ENCODE peak calls at places on chromosomes 2 and 18, in five cellular contexts. F is CD8-positive, alpha-beta memory T cell; A is CD8-positive, alpha-beta T cell; T is mesendoderm; Z is CD4-positive, CD25-positive, alpha-beta regulatory T cell. B is an unnamed sample.

GRCh38 chr2:136008205-136008865 is 22.9 kb upstream of the DARS1 start:
- DNase-seq in T (no peak), F (peak; percentile 81), Z (peak; percentile 94), A (peak; percentile 61), B (peak; percentile 69)

GRCh38 chr18:58135170-58135569 is 91.1 kb downstream of the NEDD4L start:
- DNase-seq in F (no peak), T (no peak), Z (no peak), A (no peak), B (no peak)

GRCh38 chr2:54483426-54483825 is 27.3 kb downstream of the SPTBN1 start:
- DNase-seq in T (peak; percentile 80), F (no peak), Z (no peak), A (no peak), B (no peak)

GRCh38 chr18:49961271-49961670 is 147.9 kb upstream of the ACAA2 start:
- DNase-seq in T (no peak), Z (peak; percentile 55), F (no peak), A (no peak), B (no peak)

GRCh38 chr2:104976603-104977120 is 61.2 kb upstream of the MRPS9 start:
- DNase-seq in Z (peak; percentile 24), F (no peak), A (peak; percentile 14), T (peak; percentile 72), B (no peak)

GRCh38 chr2:186683341-186683740 is 10.5 kb upstream of the FAM171B start:
- DNase-seq in Z (no peak), T (no peak), F (no peak), A (no peak), B (no peak)

GRCh38 chr2:71513096-71513495 is 59.7 kb downstream of the DYSF start:
- DNase-seq in A (no peak), F (no peak), T (no peak), Z (no peak), B (no peak)

GRCh38 chr2:13652531-13653313 is 936.0 kb downstream of the TRIB2 start:
- DNase-seq in A (no peak), F (no peak), Z (no peak), T (peak; percentile 73), B (no peak)

GRCh38 chr2:58896600-58896999 is 655.5 kb upstream of the FANCL start:
- DNase-seq in T (no peak), A (no peak), Z (no peak), F (no peak), B (no peak)

GRCh38 chr18:36780748-36781147 is 48.1 kb downstream of the TPGS2 start:
- DNase-seq in T (no peak), F (no peak), A (no peak), Z (no peak), B (no peak)

GRCh38 chr2:164808776-164809175 is 32.8 kb downstream of the COBLL1 start:
- DNase-seq in T (no peak), A (no peak), Z (no peak), F (no peak), B (no peak)

GRCh38 chr2:105574796-105575344 is 169.8 kb upstream of the NCK2 start:
- DNase-seq in F (no peak), Z (no peak), T (no peak), A (no peak), B (no peak)

GRCh38 chr2:237412646-237413292 is 1.2 kb downstream of the COL6A3 start:
- DNase-seq in T (no peak), A (no peak), F (no peak), Z (no peak), B (no peak)

GRCh38 chr2:237413293-237414055 is 490 bp downstream of the COL6A3 start:
- DNase-seq in Z (no peak), T (no peak), A (no peak), F (no peak), B (no peak)

GRCh38 chr2:237411683-237412349 is 2.1 kb downstream of the COL6A3 start:
- DNase-seq in A (no peak), T (no peak), Z (no peak), F (no peak), B (no peak)

GRCh38 chr2:237410949-237411635 is 2.9 kb downstream of the COL6A3 start:
- DNase-seq in Z (no peak), A (no peak), T (no peak), F (no peak), B (no peak)

GRCh38 chr2:237414056-237414661 is at the start of gene COL6A3:
- DNase-seq in T (no peak), Z (no peak), F (no peak), A (no peak), B (peak; percentile 50)
- H3K4me3 ChIP-seq in T (no peak within 1 kb of the TSS), Z (no peak within 1 kb of the TSS), F (no peak within 1 kb of the TSS), A (no peak within 1 kb of the TSS), B (peak within 1 kb of the TSS; percentile 29)

DNA sequence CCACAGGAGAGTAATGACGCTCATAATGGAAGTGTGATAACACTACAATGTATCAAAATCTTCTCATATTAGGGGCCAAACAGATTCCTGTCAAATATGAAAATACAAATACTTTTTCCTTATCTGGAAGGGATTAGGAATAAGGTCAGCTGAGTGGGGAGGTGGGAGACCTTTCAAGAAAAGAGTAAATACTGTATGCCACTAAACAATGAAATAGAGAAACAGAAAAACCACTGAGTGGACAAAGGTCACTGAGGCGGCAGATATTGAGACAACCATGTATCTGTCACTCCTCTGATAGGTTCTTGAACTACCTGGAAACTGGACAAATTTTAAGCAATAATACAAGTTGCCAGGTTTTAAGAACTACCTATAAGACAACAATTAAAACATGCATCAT is 59.3 kb downstream of the RTTN start:
- DNase-seq in A (no peak), Z (no peak), T (no peak), F (no peak), B (no peak)
- H3K36me3 ChIP-seq in A (peaks cover 18% of the 10 kb centered on the region), Z (peaks cover 60% of the 10 kb centered on the region), T (no peaks in the 10 kb centered on the region), F (peaks cover 12% of the 10 kb centered on the region), B (peaks cover 19% of the 10 kb centered on the region)

DNA sequence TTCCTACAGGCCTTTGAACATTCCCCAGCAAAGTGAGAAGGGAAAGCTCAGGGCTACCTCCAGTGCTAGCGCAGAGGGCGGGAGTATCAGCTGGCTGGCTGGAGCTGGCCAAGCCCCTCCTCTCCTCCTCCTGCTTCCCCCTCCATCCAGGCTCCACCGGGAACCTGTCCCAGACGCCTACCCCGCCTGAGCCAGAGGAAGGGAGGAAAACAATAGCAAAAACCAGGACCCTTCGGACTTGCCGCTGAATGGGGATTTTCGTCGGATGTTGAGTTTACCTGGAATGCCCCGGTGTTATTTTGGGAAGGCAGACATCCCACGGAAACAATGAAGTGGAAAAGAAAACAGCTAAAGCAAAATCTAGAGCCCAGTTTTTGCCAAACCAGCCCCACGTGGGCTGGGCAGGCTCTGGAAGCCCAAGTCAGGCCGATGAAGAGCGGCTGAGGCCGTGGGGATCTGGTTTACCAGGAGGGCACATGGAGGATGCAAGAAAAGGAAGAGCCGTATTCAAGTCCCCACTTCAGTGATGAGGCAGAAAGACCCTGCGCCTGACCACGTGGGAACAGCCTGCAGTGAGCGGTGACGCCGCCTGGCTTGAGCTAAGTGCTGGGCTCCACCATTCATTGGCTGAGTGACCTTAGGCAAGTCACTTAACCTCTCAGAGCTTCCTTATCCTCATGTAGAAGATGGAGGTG is 100.4 kb upstream of the LCLAT1 start:
- DNase-seq in Z (no peak), T (peak; percentile 86), F (no peak), A (no peak), B (peak; percentile 44)
- H3K4me3 ChIP-seq in Z (no peak overlapping the region), T (no peak overlapping the region), F (no peak overlapping the region), A (no peak overlapping the region), B (no peak overlapping the region)

GRCh38 chr2:178844269-178844668 is 37.0 kb upstream of the TTN start:
- DNase-seq in T (no peak), F (no peak), A (no peak), Z (no peak), B (no peak)
- H3K36me3 ChIP-seq in T (no peaks in the 10 kb centered on the region), F (no peaks in the 10 kb centered on the region), A (no peaks in the 10 kb centered on the region), Z (peaks cover 54% of the 10 kb centered on the region), B (no peaks in the 10 kb centered on the region)

GRCh38 chr2:5672749-5673147 is 19.4 kb upstream of the SOX11 start:
- DNase-seq in T (no peak), A (no peak), Z (no peak), F (no peak), B (no peak)
- H3K4me3 ChIP-seq in T (no peak overlapping the region), A (no peak overlapping the region), Z (no peak overlapping the region), F (no peak overlapping the region), B (no peak overlapping the region)

GRCh38 chr2:218745559-218746469 is 35.2 kb downstream of the TTLL4 start:
- DNase-seq in T (no peak), F (no peak), Z (no peak), A (no peak), B (no peak)
- H3K36me3 ChIP-seq in T (peaks cover 22% of the 10 kb centered on the region), F (peaks cover 26% of the 10 kb centered on the region), Z (peaks cover 43% of the 10 kb centered on the region), A (peaks cover 28% of the 10 kb centered on the region), B (peaks cover 12% of the 10 kb centered on the region)

GRCh38 chr2:37622434-37623202 is 48.8 kb downstream of the CDC42EP3 start:
- DNase-seq in T (no peak), Z (no peak), F (no peak), A (no peak), B (no peak)

GRCh38 chr2:37623409-37623808 is 48.0 kb downstream of the CDC42EP3 start:
- DNase-seq in Z (no peak), T (no peak), A (no peak), F (no peak), B (no peak)

GRCh38 chr2:37625156-37625555 is 46.3 kb downstream of the CDC42EP3 start:
- DNase-seq in Z (no peak), T (no peak), A (no peak), F (no peak), B (no peak)

GRCh38 chr2:37625781-37626548 is 45.5 kb downstream of the CDC42EP3 start:
- DNase-seq in A (peak; percentile 70), T (no peak), Z (peak; percentile 90), F (peak; percentile 75), B (no peak)

DNA sequence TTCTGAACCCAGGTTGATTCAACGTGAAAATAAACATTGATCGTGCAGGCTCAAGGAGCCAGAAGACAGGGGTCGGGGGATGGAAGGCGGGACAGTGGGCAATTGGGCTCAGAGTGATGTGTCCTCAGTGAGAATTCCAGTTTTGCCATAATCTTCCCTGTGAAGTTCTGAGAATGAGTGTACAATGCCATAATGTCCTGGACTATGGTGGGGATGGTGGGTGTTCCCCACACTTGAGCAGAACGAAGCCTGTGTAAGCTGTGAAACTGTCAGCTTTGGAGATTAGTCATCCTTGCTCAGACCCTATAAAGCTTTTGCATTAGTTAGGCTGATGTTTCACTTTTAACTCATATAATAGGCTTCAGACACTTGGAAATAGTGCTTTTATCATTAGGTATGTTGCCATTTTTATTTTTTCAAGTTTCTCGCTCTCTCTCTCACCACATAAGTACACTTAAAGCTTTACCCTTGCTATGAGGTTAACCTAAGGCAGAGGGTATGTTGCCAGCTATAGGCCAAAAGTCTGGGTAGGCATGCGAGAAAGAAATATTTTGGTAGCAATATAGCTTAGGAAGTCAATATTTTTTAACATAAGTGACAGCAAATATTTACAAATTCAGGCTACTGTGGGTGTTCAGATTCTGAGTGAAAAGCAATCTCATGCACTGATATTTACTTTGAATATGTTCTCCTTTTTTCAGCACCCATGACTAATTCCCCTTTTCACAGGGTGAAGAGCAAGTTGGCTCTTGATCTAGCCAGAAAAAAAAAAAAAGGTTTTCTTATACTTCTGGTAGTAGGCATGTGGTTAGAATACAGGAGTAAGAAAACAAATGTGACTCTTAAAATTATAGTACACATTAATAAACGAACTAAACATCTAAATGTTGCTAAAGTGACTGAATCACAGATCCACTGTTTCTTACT is 47.2 kb downstream of the CDC42EP3 start:
- DNase-seq in Z (peak; percentile 76), T (no peak), A (no peak), F (peak; percentile 55), B (no peak)
- H3K4me3 ChIP-seq in Z (peak overlapping the region; percentile 56), T (no peak overlapping the region), A (no peak overlapping the region), F (no peak overlapping the region), B (no peak overlapping the region)

DNA sequence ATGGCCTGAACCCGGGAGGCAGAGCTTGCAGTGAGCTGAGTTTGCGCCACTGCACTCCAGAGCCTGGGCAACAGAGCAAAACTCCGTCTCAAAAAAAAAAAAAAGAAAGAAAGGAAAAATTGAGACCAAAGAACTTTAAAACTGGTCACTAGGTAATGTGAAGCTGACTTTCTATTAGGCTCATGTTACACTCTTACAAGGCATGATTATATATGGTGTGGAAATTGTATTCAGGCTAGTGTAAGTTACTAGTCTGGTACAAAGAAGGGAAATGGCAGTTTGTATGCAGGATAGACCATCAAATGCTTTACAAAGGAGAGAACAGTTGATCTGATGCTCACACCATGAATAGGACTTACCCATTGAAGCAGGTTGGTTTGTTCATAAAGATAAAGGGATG is 35.4 kb upstream of the ARMC9 start:
- DNase-seq in A (no peak), Z (no peak), T (no peak), F (no peak), B (no peak)
- H3K36me3 ChIP-seq in A (peaks cover 15% of the 10 kb centered on the region), Z (peaks cover 42% of the 10 kb centered on the region), T (peaks cover 2% of the 10 kb centered on the region), F (peaks cover 14% of the 10 kb centered on the region), B (peaks cover 19% of the 10 kb centered on the region)

B was measured in lung.